ENCODE peak calls at places on chromosomes 16 and 17, in ten cellular contexts. X is NCI-H510A treated with DMSO at 0.1 percent for 48 hours; F is ACHN; K is ELF-1; H is T-helper 9 cell; R is iris pigment epithelial cell; B is cerebellar cortex; Y is T-helper 2 cell; E is stimulated activated CD4-positive, alpha-beta T cell treated with anti-CD3 and anti-CD28 coated beads, Interleukin-2, amount 100 ng/mL, for 24 hours; P is AG09319. S is an unnamed sample.

GRCh38 chr16:49663081-49664057 is 192.5 kb downstream of the ZNF423 start:
- DNase-seq in P (no peak), F (no peak), R (no peak), Y (no peak), H (no peak), B (no peak), X (no peak), E (no peak), K (no peak), S (no peak)

GRCh38 chr17:71203953-71204352 is 916.9 kb upstream of the SOX9 start:
- DNase-seq in F (no peak), K (no peak), E (no peak), Y (no peak), B (no peak), H (no peak), R (peak; percentile 32), P (no peak), X (no peak), S (no peak)

GRCh38 chr17:48244814-48245213 is 137.2 kb downstream of the SNX11 start:
- DNase-seq in F (peak; percentile 31), Y (no peak), B (no peak), P (no peak), R (peak; percentile 44), K (no peak), H (no peak), E (no peak), X (no peak), S (no peak)

GRCh38 chr17:8382052-8382879 is 727 bp downstream of the RPL26 start:
- DNase-seq in K (no peak), P (no peak), Y (no peak), R (peak; percentile 24), B (no peak), H (no peak), F (peak; percentile 24), X (no peak), E (no peak), S (no peak)

GRCh38 chr16:67528870-67529638 is 425 bp downstream of the RIPOR1 start:
- DNase-seq in B (no peak), X (no peak), Y (no peak), P (no peak), F (peak; percentile 51), K (peak; percentile 71), E (peak; percentile 47), H (no peak), R (peak; percentile 47), S (no peak)

GRCh38 chr16:22614271-22614947 is 103.7 kb downstream of the NPIPB5 start:
- DNase-seq in B (no peak), K (no peak), H (no peak), F (no peak), R (peak; percentile 30), Y (no peak), X (no peak), E (no peak), P (no peak), S (no peak)

GRCh38 chr16:4979736-4980660 is 21.9 kb downstream of the SEC14L5 start:
- DNase-seq in F (no peak), B (no peak), H (no peak), K (no peak), E (no peak), R (no peak), Y (no peak), P (no peak), X (no peak), S (no peak)

GRCh38 chr16:17270111-17270510 is 200.6 kb downstream of the XYLT1 start:
- DNase-seq in R (no peak), F (no peak), K (no peak), H (no peak), B (no peak), E (no peak), P (no peak), Y (no peak), X (no peak), S (no peak)

GRCh38 chr17:1421470-1421869 is 21.4 kb upstream of the YWHAE start:
- DNase-seq in F (no peak), B (no peak), K (no peak), R (no peak), Y (no peak), P (no peak), X (no peak), H (no peak), E (no peak), S (no peak)

GRCh38 chr17:72696156-72696555 is 396.3 kb downstream of the SLC39A11 start:
- DNase-seq in Y (no peak), B (no peak), H (no peak), F (no peak), X (no peak), R (no peak), P (no peak), K (no peak), E (no peak), S (no peak)

GRCh38 chr17:21002309-21003006 is 40.4 kb downstream of the USP22 start:
- DNase-seq in R (no peak), H (no peak), P (no peak), Y (no peak), F (no peak), B (no peak), X (no peak), K (no peak), E (no peak), S (no peak)

GRCh38 chr17:57567278-57567677 is 177.8 kb downstream of the CCDC182 start:
- DNase-seq in H (no peak), R (no peak), B (no peak), Y (no peak), F (no peak), X (no peak), E (no peak), P (no peak), K (no peak), S (no peak)

GRCh38 chr17:45311762-45312476 is 4.9 kb downstream of the MAP3K14 start:
- DNase-seq in F (peak; percentile 58), E (peak; percentile 85), R (peak; percentile 55), K (peak; percentile 64), P (no peak), H (peak; percentile 46), B (no peak), Y (peak; percentile 45), X (peak; percentile 81), S (no peak)

GRCh38 chr16:84616515-84616914 is 1.4 kb downstream of the COTL1 start:
- DNase-seq in R (no peak), Y (no peak), X (no peak), B (no peak), P (no peak), E (no peak), H (no peak), K (no peak), F (peak; percentile 52), S (no peak)

GRCh38 chr16:57186630-57187507 is 740 bp downstream of the RSPRY1 start:
- DNase-seq in F (peak; percentile 60), E (peak; percentile 10), H (peak; percentile 2), B (peak; percentile 39), K (peak; percentile 45), P (no peak), X (peak; percentile 5), R (peak; percentile 37), Y (no peak), S (no peak)

GRCh38 chr17:5019475-5019956 is 15.7 kb downstream of the SLC52A1 start:
- DNase-seq in B (no peak), K (peak; percentile 37), P (no peak), H (no peak), X (no peak), E (peak; percentile 34), R (peak; percentile 15), F (no peak), Y (no peak), S (peak; percentile 21)

GRCh38 chr16:86371083-86371803 is 139.1 kb upstream of the FOXF1 start:
- DNase-seq in E (no peak), F (no peak), Y (no peak), P (no peak), R (no peak), H (no peak), K (no peak), X (no peak), B (no peak), S (no peak)

GRCh38 chr16:10922328-10923145 is 19.7 kb downstream of the DEXI start:
- DNase-seq in X (no peak), P (no peak), R (peak; percentile 42), Y (no peak), F (no peak), K (no peak), B (no peak), H (no peak), E (no peak), S (no peak)

GRCh38 chr17:79789943-79790804 is 6.7 kb downstream of the CBX8 start:
- DNase-seq in R (no peak), B (no peak), F (peak; percentile 45), E (peak; percentile 55), Y (no peak), H (no peak), K (peak; percentile 77), P (no peak), X (no peak), S (no peak)

GRCh38 chr16:85637808-85638186 is 24.7 kb downstream of the GSE1 start:
- DNase-seq in K (no peak), P (no peak), Y (no peak), E (no peak), B (no peak), R (no peak), F (no peak), X (peak; percentile 50), H (no peak), S (no peak)

GRCh38 chr16:68504066-68504465 is 35.0 kb upstream of the ZFP90 start:
- DNase-seq in X (no peak), R (no peak), H (no peak), E (no peak), B (no peak), Y (no peak), P (no peak), K (no peak), F (no peak), S (no peak)

GRCh38 chr17:74461646-74462045 is 4.8 kb upstream of the CD300A start:
- DNase-seq in B (no peak), P (no peak), K (no peak), H (no peak), F (no peak), R (no peak), X (no peak), E (no peak), Y (no peak), S (no peak)

GRCh38 chr16:26987631-26988030 is 79.1 kb upstream of the C16orf82 start:
- DNase-seq in P (peak; percentile 48), K (no peak), X (no peak), B (no peak), F (peak; percentile 90), Y (no peak), R (peak; percentile 83), E (no peak), H (no peak), S (no peak)

GRCh38 chr16:28326881-28327610 is 34.7 kb downstream of the SBK1 start:
- DNase-seq in E (peak; percentile 77), X (peak; percentile 84), P (no peak), F (peak; percentile 63), K (peak; percentile 65), R (peak; percentile 49), B (peak; percentile 69), Y (peak; percentile 44), H (peak; percentile 56), S (no peak)

GRCh38 chr16:63877401-63877800 is 1244.5 kb downstream of the CDH11 start:
- DNase-seq in H (no peak), Y (no peak), P (no peak), E (no peak), F (no peak), R (no peak), K (no peak), B (no peak), X (no peak), S (peak; percentile 64)

GRCh38 chr16:27712251-27712711 is 162.3 kb downstream of the KATNIP start:
- DNase-seq in X (no peak), B (no peak), P (no peak), F (no peak), H (no peak), K (peak; percentile 81), R (no peak), E (no peak), Y (no peak), S (peak; percentile 84)

GRCh38 chr16:60731329-60731728 is 1304.9 kb downstream of the CDH8 start:
- DNase-seq in X (no peak), R (no peak), Y (no peak), B (no peak), K (no peak), F (no peak), E (no peak), H (no peak), P (no peak), S (no peak)

GRCh38 chr16:89170346-89171215 is 967 bp upstream of the CDH15 start:
- DNase-seq in Y (no peak), B (peak; percentile 48), F (peak; percentile 35), K (peak; percentile 49), X (peak; percentile 49), E (no peak), R (no peak), P (no peak), H (no peak), S (no peak)

S was measured in putamen.